ENCODE peak calls at places on chromosomes 4 and X, in four cellular contexts. Y is stimulated activated CD8-positive, alpha-beta memory T cell treated with anti-CD3 and anti-CD28 coated beads, Interleukin-4, amount 100 ng/mL, for 4 hours; K is GM04504; M is NCI-H774. E is an unnamed sample.

GRCh38 chrX:19373034-19373891 is 29.5 kb downstream of the PDHA1 start:
- DNase-seq in Y (no peak), K (no peak), M (no peak), E (no peak)

GRCh38 chr4:124459922-124460301 is 252.6 kb downstream of the ANKRD50 start:
- DNase-seq in Y (no peak), K (no peak), M (no peak), E (no peak)

GRCh38 chrX:48466696-48467095 is 3.4 kb downstream of the SLC38A5 start:
- DNase-seq in Y (no peak), K (no peak), M (no peak), E (no peak)

GRCh38 chr4:188611143-188611542 is 471.9 kb downstream of the TRIML1 start:
- DNase-seq in Y (no peak), K (no peak), M (no peak), E (no peak)

GRCh38 chr4:5412296-5412695 is 296.1 kb downstream of the EVC2 start:
- DNase-seq in Y (no peak), K (no peak), M (no peak), E (no peak)

GRCh38 chr4:54165438-54165837 is 63.7 kb upstream of the PDGFRA start:
- DNase-seq in Y (no peak), K (peak; percentile 87), M (no peak), E (no peak)

GRCh38 chrX:13898084-13898483 is 81.2 kb upstream of the GPM6B start:
- DNase-seq in Y (no peak), K (no peak), M (no peak), E (no peak)

GRCh38 chr4:16627999-16628398 is 270.4 kb downstream of the LDB2 start:
- DNase-seq in Y (no peak), K (peak; percentile 81), M (no peak), E (no peak)

GRCh38 chr4:34271479-34272355 is 1972.6 kb downstream of the ARAP2 start:
- DNase-seq in Y (no peak), K (no peak), M (no peak), E (no peak)

GRCh38 chr4:155960522-155960921 is 6.9 kb upstream of the CTSO start:
- DNase-seq in Y (no peak), K (peak; percentile 69), M (no peak), E (no peak)

GRCh38 chrX:132294776-132295495 is 75.7 kb upstream of the RAP2C start:
- DNase-seq in Y (no peak), K (no peak), M (no peak), E (no peak)

GRCh38 chr4:1233641-1234277 is 15.2 kb downstream of the CTBP1 start:
- DNase-seq in Y (no peak), K (no peak), M (no peak), E (no peak)

GRCh38 chrX:55451990-55452824 is at the start of gene MAGEH1:
- DNase-seq in Y (peak; percentile 56), K (peak; percentile 46), M (peak; percentile 41), E (peak; percentile 54)

GRCh38 chr4:186740822-186741221 is 17.2 kb upstream of the FAT1 start:
- DNase-seq in Y (no peak), K (no peak), M (no peak), E (no peak)

GRCh38 chr4:77001907-77002306 is 52.4 kb downstream of the SEPTIN11 start:
- DNase-seq in Y (no peak), K (no peak), M (no peak), E (no peak)

GRCh38 chrX:145002776-145003175 is 244.5 kb upstream of the SPANXN1 start:
- DNase-seq in Y (no peak), K (no peak), M (no peak), E (no peak)

GRCh38 chrX:119502727-119503483 is 34.7 kb downstream of the SLC25A5 start:
- DNase-seq in Y (peak; percentile 2), K (no peak), M (peak; percentile 38), E (no peak)

GRCh38 chrX:13770013-13770412 is 35.5 kb downstream of the OFD1 start:
- DNase-seq in Y (no peak), K (no peak), M (peak; percentile 14), E (peak; percentile 62)

GRCh38 chr4:51831133-51831532 is 11.8 kb upstream of the DCUN1D4 start:
- DNase-seq in Y (peak; percentile 21), K (no peak), M (peak; percentile 16), E (no peak)